ENCODE peak calls at places on chromosomes 12 and 14, in ten cellular contexts. U is skeletal muscle cell; W is kidney; R is HEK293T; E is colonic mucosa; Y is stimulated activated effector memory CD8-positive, alpha-beta T cell treated with anti-CD3 and anti-CD28 coated beads, Interleukin-12 subunit alpha, Interleukin-12 subunit beta, amount 100 ng/mL, for 72 hours; O is CD8-positive, alpha-beta T cell; Z is lower leg skin; F is kidney tubule cell; Q is activated CD8-positive, alpha-beta memory T cell treated with anti-CD3 and anti-CD28 coated beads, Interleukin-2, amount 50 U/mL, for 4 hours. H is an unnamed sample.

GRCh38 chr12:99498756-99499155 is 148.8 kb upstream of the GARIN6 start:
- DNase-seq in Z (no peak), W (no peak), U (no peak), R (no peak), F (peak; percentile 88), O (no peak), Q (no peak), Y (no peak), E (no peak), H (no peak)

GRCh38 chr12:5945071-5946008 is at the start of gene ANO2:
- DNase-seq in O (no peak), R (peak; percentile 71), Q (no peak), Y (no peak), E (no peak), F (peak; percentile 14), W (peak; percentile 77), Z (no peak), U (no peak), H (no peak)

GRCh38 chr12:96241484-96242256 is 47.5 kb downstream of the ELK3 start:
- DNase-seq in F (peak; percentile 9), O (peak; percentile 62), Z (no peak), Q (peak; percentile 42), R (no peak), E (peak; percentile 35), U (peak; percentile 69), Y (peak; percentile 73), W (no peak), H (peak; percentile 85)

GRCh38 chr12:109057376-109057775 is 5.0 kb downstream of the USP30 start:
- DNase-seq in R (no peak), F (no peak), Q (no peak), W (no peak), E (no peak), Z (no peak), O (no peak), Y (no peak), U (no peak), H (no peak)

GRCh38 chr12:25854991-25855390 is 103.5 kb upstream of the RASSF8 start:
- DNase-seq in O (no peak), E (no peak), F (no peak), Y (no peak), Z (no peak), W (no peak), R (no peak), U (no peak), Q (no peak), H (no peak)

GRCh38 chr12:53462935-53463334 is 11.0 kb downstream of the PCBP2 start:
- DNase-seq in Y (no peak), Z (no peak), Q (no peak), R (no peak), O (no peak), U (no peak), W (no peak), E (no peak), F (no peak), H (no peak)

GRCh38 chr14:25056688-25057078 is 6.7 kb upstream of the STXBP6 start:
- DNase-seq in E (no peak), U (no peak), O (no peak), Q (no peak), R (no peak), Y (no peak), W (no peak), Z (no peak), F (no peak), H (no peak)

GRCh38 chr12:117012189-117012805 is 86.9 kb downstream of the TESC start:
- DNase-seq in Q (no peak), U (peak; percentile 47), O (no peak), W (no peak), E (no peak), Z (no peak), R (no peak), F (peak; percentile 51), Y (no peak), H (peak; percentile 46)

GRCh38 chr14:29352681-29353080 is 575.0 kb downstream of the PRKD1 start:
- DNase-seq in U (no peak), Y (no peak), O (no peak), R (no peak), F (no peak), E (no peak), Q (no peak), Z (no peak), W (no peak), H (peak; percentile 8)

GRCh38 chr14:31097081-31097480 is 70.9 kb upstream of the STRN3 start:
- DNase-seq in Q (no peak), E (no peak), O (no peak), F (no peak), R (no peak), Y (no peak), W (no peak), U (no peak), Z (no peak), H (no peak)

GRCh38 chr12:131559517-131560516 is 151.1 kb upstream of the SFSWAP start:
- DNase-seq in R (no peak), F (no peak), O (no peak), U (no peak), Y (no peak), E (no peak), W (no peak), Z (no peak), Q (no peak), H (no peak)

H was measured in fibroblast of the conjunctiva.